ENCODE peak calls at places on chromosomes 6 and 20, in eight cellular contexts. One of them, this sample, is unnamed.

GRCh38 chr20:60057123-60057865 is 99.1 kb downstream of the CDH26 start:
- DNase-seq in progenitor cell of endocrine pancreas: peak; percentile 59
- DNase-seq in HepG2: peak; percentile 66
- DNase-seq in foreskin fibroblast: peak; percentile 83
- DNase-seq in body of pancreas: peak; percentile 58
- DNase-seq in cardiac muscle cell: peak; percentile 82
- DNase-seq in left ventricle myocardium inferior: peak; percentile 59
- DNase-seq in GM13976: peak; percentile 79
- DNase-seq in this sample: peak; percentile 67

GRCh38 chr20:24658920-24659660 is 189.7 kb downstream of the SYNDIG1 start:
- DNase-seq in progenitor cell of endocrine pancreas: no peak
- DNase-seq in cardiac muscle cell: no peak
- DNase-seq in GM13976: no peak
- DNase-seq in foreskin fibroblast: no peak
- DNase-seq in body of pancreas: no peak
- DNase-seq in HepG2: no peak
- DNase-seq in left ventricle myocardium inferior: peak; percentile 33
- DNase-seq in this sample: no peak

GRCh38 chr6:24766685-24767462 is 7.9 kb upstream of the GMNN start:
- DNase-seq in left ventricle myocardium inferior: no peak
- DNase-seq in foreskin fibroblast: peak; percentile 52
- DNase-seq in cardiac muscle cell: peak; percentile 19
- DNase-seq in progenitor cell of endocrine pancreas: no peak
- DNase-seq in GM13976: peak; percentile 76
- DNase-seq in body of pancreas: no peak
- DNase-seq in HepG2: no peak
- DNase-seq in this sample: no peak

GRCh38 chr20:62768815-62769287 is 27.4 kb upstream of the MRGBP start:
- DNase-seq in cardiac muscle cell: peak; percentile 33
- DNase-seq in HepG2: no peak
- DNase-seq in left ventricle myocardium inferior: no peak
- DNase-seq in foreskin fibroblast: peak; percentile 30
- DNase-seq in progenitor cell of endocrine pancreas: no peak
- DNase-seq in body of pancreas: peak; percentile 80
- DNase-seq in GM13976: no peak
- DNase-seq in this sample: peak; percentile 45

GRCh38 chr6:46876126-46876525 is 45.6 kb downstream of the ADGRF5 start:
- DNase-seq in GM13976: no peak
- DNase-seq in HepG2: no peak
- DNase-seq in progenitor cell of endocrine pancreas: no peak
- DNase-seq in foreskin fibroblast: no peak
- DNase-seq in cardiac muscle cell: no peak
- DNase-seq in left ventricle myocardium inferior: no peak
- DNase-seq in body of pancreas: peak; percentile 66
- DNase-seq in this sample: peak; percentile 83

GRCh38 chr6:149487316-149487715 is 2.5 kb upstream of the ZC3H12D start:
- DNase-seq in foreskin fibroblast: no peak
- DNase-seq in progenitor cell of endocrine pancreas: no peak
- DNase-seq in HepG2: no peak
- DNase-seq in GM13976: no peak
- DNase-seq in cardiac muscle cell: no peak
- DNase-seq in body of pancreas: no peak
- DNase-seq in left ventricle myocardium inferior: no peak
- DNase-seq in this sample: no peak

GRCh38 chr20:19688031-19688806 is 69.8 kb upstream of the RIN2 start:
- DNase-seq in foreskin fibroblast: peak; percentile 94
- DNase-seq in progenitor cell of endocrine pancreas: peak; percentile 21
- DNase-seq in cardiac muscle cell: peak; percentile 85
- DNase-seq in HepG2: peak; percentile 63
- DNase-seq in left ventricle myocardium inferior: peak; percentile 80
- DNase-seq in body of pancreas: peak; percentile 72
- DNase-seq in GM13976: no peak
- DNase-seq in this sample: peak; percentile 49

GRCh38 chr6:36955136-36955535 is 598 bp downstream of the PI16 start:
- DNase-seq in GM13976: no peak
- DNase-seq in cardiac muscle cell: no peak
- DNase-seq in HepG2: no peak
- DNase-seq in foreskin fibroblast: no peak
- DNase-seq in left ventricle myocardium inferior: no peak
- DNase-seq in progenitor cell of endocrine pancreas: no peak
- DNase-seq in body of pancreas: no peak
- DNase-seq in this sample: no peak

GRCh38 chr6:5439749-5440148 is 178.4 kb downstream of the FARS2 start:
- DNase-seq in body of pancreas: no peak
- DNase-seq in HepG2: peak; percentile 46
- DNase-seq in left ventricle myocardium inferior: no peak
- DNase-seq in GM13976: no peak
- DNase-seq in progenitor cell of endocrine pancreas: no peak
- DNase-seq in cardiac muscle cell: no peak
- DNase-seq in foreskin fibroblast: no peak
- DNase-seq in this sample: no peak

DNA sequence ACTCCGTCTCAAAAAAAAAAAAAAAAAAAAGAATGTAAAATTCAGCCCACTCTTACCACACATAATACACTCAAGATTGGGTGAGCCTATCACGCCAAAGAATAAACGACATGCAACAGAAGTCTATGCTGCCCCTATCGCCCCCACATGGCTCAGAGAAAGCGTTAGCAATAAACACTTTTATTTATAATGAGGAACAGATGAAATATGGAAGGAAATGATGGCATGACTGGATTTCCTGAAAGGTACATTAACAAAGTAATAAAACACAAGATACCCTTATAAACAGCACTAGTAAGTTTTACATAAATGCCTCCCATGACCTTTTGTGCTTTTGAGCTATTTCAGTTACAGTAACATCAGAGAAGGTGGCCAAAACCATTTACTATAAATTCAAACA is 71.5 kb upstream of the SCAF8 start:
- DNase-seq in progenitor cell of endocrine pancreas: no peak
- DNase-seq in left ventricle myocardium inferior: no peak
- DNase-seq in GM13976: no peak
- DNase-seq in cardiac muscle cell: no peak
- DNase-seq in body of pancreas: no peak
- DNase-seq in foreskin fibroblast: peak; percentile 21
- DNase-seq in HepG2: no peak
- DNase-seq in this sample: no peak
- TF ChIP-seq CTCF in progenitor cell of endocrine pancreas: no peak
- TF ChIP-seq CTCF in left ventricle myocardium inferior: no peak
- TF ChIP-seq CTCF in GM13976: no peak
- TF ChIP-seq CTCF in cardiac muscle cell: no peak
- TF ChIP-seq CTCF in body of pancreas: no peak
- TF ChIP-seq CTCF in foreskin fibroblast: peak; percentile 4
- TF ChIP-seq CTCF in HepG2: no peak
- TF ChIP-seq CTCF in this sample: no peak

GRCh38 chr6:144969873-144970272 is 684.7 kb downstream of the UTRN start:
- DNase-seq in GM13976: no peak
- DNase-seq in progenitor cell of endocrine pancreas: no peak
- DNase-seq in HepG2: no peak
- DNase-seq in body of pancreas: no peak
- DNase-seq in foreskin fibroblast: no peak
- DNase-seq in left ventricle myocardium inferior: no peak
- DNase-seq in cardiac muscle cell: no peak
- DNase-seq in this sample: no peak
- TF ChIP-seq CTCF in GM13976: no peak
- TF ChIP-seq CTCF in progenitor cell of endocrine pancreas: no peak
- TF ChIP-seq CTCF in HepG2: no peak
- TF ChIP-seq CTCF in body of pancreas: no peak
- TF ChIP-seq CTCF in foreskin fibroblast: no peak
- TF ChIP-seq CTCF in left ventricle myocardium inferior: no peak
- TF ChIP-seq CTCF in cardiac muscle cell: no peak
- TF ChIP-seq CTCF in this sample: no peak

GRCh38 chr6:110039996-110040383 is 61.9 kb downstream of the GPR6 start:
- DNase-seq in GM13976: peak; percentile 58
- DNase-seq in foreskin fibroblast: peak; percentile 62
- DNase-seq in body of pancreas: peak; percentile 18
- DNase-seq in cardiac muscle cell: peak; percentile 37
- DNase-seq in progenitor cell of endocrine pancreas: no peak
- DNase-seq in HepG2: no peak
- DNase-seq in left ventricle myocardium inferior: no peak
- DNase-seq in this sample: peak; percentile 62
- TF ChIP-seq CTCF in GM13976: peak; percentile 32
- TF ChIP-seq CTCF in foreskin fibroblast: peak; percentile 46
- TF ChIP-seq CTCF in body of pancreas: peak; percentile 25
- TF ChIP-seq CTCF in cardiac muscle cell: peak; percentile 40
- TF ChIP-seq CTCF in progenitor cell of endocrine pancreas: peak; percentile 53
- TF ChIP-seq CTCF in HepG2: peak; percentile 27
- TF ChIP-seq CTCF in left ventricle myocardium inferior: peak; percentile 37
- TF ChIP-seq CTCF in this sample: peak; percentile 40

GRCh38 chr6:52577022-52577777 is at the start of gene TRAM2:
- DNase-seq in GM13976: peak; percentile 84
- DNase-seq in progenitor cell of endocrine pancreas: peak; percentile 86
- DNase-seq in HepG2: peak; percentile 76
- DNase-seq in body of pancreas: peak; percentile 85
- DNase-seq in foreskin fibroblast: peak; percentile 94
- DNase-seq in cardiac muscle cell: peak; percentile 93
- DNase-seq in left ventricle myocardium inferior: peak; percentile 91
- DNase-seq in this sample: peak; percentile 89
- TF ChIP-seq CTCF in GM13976: no peak
- TF ChIP-seq CTCF in progenitor cell of endocrine pancreas: no peak
- TF ChIP-seq CTCF in HepG2: peak; percentile 43
- TF ChIP-seq CTCF in body of pancreas: no peak
- TF ChIP-seq CTCF in foreskin fibroblast: no peak
- TF ChIP-seq CTCF in cardiac muscle cell: peak; percentile 4
- TF ChIP-seq CTCF in left ventricle myocardium inferior: peak; percentile 39
- TF ChIP-seq CTCF in this sample: no peak

DNA sequence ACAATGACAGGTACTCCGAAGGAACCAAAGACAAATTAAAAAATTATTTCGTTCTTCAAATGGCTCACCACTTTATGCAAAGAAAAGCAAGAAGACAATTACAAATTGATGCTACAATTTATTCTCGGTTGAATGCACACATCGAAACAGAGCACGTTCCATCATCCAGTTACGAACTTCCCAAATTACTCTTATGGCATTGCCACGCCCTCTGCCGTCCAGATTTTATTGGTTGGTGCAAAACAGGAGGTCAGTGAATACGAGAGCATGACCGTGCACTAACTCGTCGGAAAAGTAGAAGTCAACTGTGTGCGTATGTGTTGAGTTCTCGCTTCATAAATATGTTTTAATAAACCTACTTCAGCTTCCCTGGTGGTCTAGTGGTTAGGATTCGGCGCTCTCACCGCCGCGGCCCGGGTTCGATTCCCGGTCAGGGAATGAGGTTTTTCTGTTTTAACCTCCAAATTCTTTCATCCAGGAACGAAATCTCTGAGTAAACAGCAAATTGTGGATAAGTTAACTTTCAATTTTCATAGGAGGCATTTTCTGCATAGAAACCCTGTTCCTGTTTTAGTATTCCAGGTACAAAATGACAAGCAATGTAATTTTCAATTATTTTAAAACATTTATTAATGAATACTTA is 23.2 kb downstream of the ZNF311 start:
- DNase-seq in foreskin fibroblast: peak; percentile 87
- DNase-seq in GM13976: peak; percentile 68
- DNase-seq in progenitor cell of endocrine pancreas: peak; percentile 62
- DNase-seq in HepG2: peak; percentile 98
- DNase-seq in left ventricle myocardium inferior: peak; percentile 66
- DNase-seq in body of pancreas: peak; percentile 84
- DNase-seq in cardiac muscle cell: peak; percentile 93
- DNase-seq in this sample: peak; percentile 81
- TF ChIP-seq CTCF in foreskin fibroblast: no peak
- TF ChIP-seq CTCF in GM13976: no peak
- TF ChIP-seq CTCF in progenitor cell of endocrine pancreas: peak; percentile 10
- TF ChIP-seq CTCF in HepG2: peak; percentile 63
- TF ChIP-seq CTCF in left ventricle myocardium inferior: no peak
- TF ChIP-seq CTCF in body of pancreas: peak; percentile 25
- TF ChIP-seq CTCF in cardiac muscle cell: no peak
- TF ChIP-seq CTCF in this sample: no peak